ENCODE peak calls at places on chromosome 14, in ten cellular contexts. E is cardiac fibroblast, T is prostate gland, C is cerebellar nuclear complex, V is heart right ventricle, A is hepatocyte, N is left ventricle myocardium inferior, L is COR-L47, J is A673, B is ovary. W is an unnamed sample.

GRCh38 chr14:106530423-106531107 is 1004.2 kb downstream of the TMEM121 start:
- DNase-seq in E (no peak), T (no peak), C (no peak), V (no peak), A (no peak), N (no peak), L (no peak), J (peak), B (no peak), W (peak)

GRCh38 chr14:93683241-93683640 is 105.0 kb downstream of the PRIMA1 start:
- DNase-seq in E (no peak), T (no peak), C (no peak), V (no peak), A (no peak), N (no peak), L (no peak), J (peak), B (no peak), W (peak)

GRCh38 chr14:75494898-75495297 is 27.4 kb upstream of the BATF start:
- DNase-seq in E (peak), T (no peak), C (no peak), V (no peak), A (no peak), N (no peak), L (no peak), J (no peak), B (no peak), W (no peak)

GRCh38 chr14:69288001-69288771 is 28.2 kb downstream of the GALNT16 start:
- DNase-seq in E (peak), T (no peak), C (no peak), V (no peak), A (no peak), N (peak), L (no peak), J (no peak), B (peak), W (no peak)

GRCh38 chr14:68306934-68307758 is 485.7 kb downstream of the ZFP36L1 start:
- DNase-seq in E (no peak), T (peak), C (no peak), V (no peak), A (peak), N (no peak), L (peak), J (no peak), B (no peak), W (peak)

GRCh38 chr14:30375280-30375892 is 183.6 kb upstream of the G2E3 start:
- DNase-seq in E (peak), T (peak), C (no peak), V (peak), A (peak), N (peak), L (peak), J (peak), B (peak), W (peak)

GRCh38 chr14:23483216-23483854 is 13.8 kb downstream of the NGDN start:
- DNase-seq in E (peak), T (no peak), C (peak), V (no peak), A (peak), N (no peak), L (peak), J (peak), B (no peak), W (peak)

GRCh38 chr14:38199076-38199475 is 8.6 kb upstream of the SSTR1 start:
- DNase-seq in E (no peak), T (no peak), C (no peak), V (no peak), A (no peak), N (no peak), L (no peak), J (no peak), B (no peak), W (no peak)

GRCh38 chr14:94009767-94010166 is 12.7 kb downstream of the CCDC197 start:
- DNase-seq in E (peak), T (no peak), C (no peak), V (no peak), A (no peak), N (no peak), L (no peak), J (no peak), B (no peak), W (no peak)

GRCh38 chr14:46322730-46323425 is 328.7 kb downstream of the RPL10L start:
- DNase-seq in E (no peak), T (no peak), C (no peak), V (no peak), A (no peak), N (no peak), L (no peak), J (no peak), B (no peak), W (no peak)

GRCh38 chr14:88005050-88005481 is at the start of gene GPR65:
- DNase-seq in E (peak), T (no peak), C (no peak), V (no peak), A (no peak), N (no peak), L (no peak), J (no peak), B (no peak), W (no peak)

GRCh38 chr14:69648480-69649414 is 37.4 kb downstream of the SUSD6 start:
- DNase-seq in E (peak), T (no peak), C (no peak), V (no peak), A (peak), N (no peak), L (no peak), J (no peak), B (no peak), W (peak)

GRCh38 chr14:65243766-65244442 is 141.6 kb upstream of the MAX start:
- DNase-seq in E (peak), T (no peak), C (no peak), V (no peak), A (peak), N (no peak), L (no peak), J (no peak), B (no peak), W (no peak)

GRCh38 chr14:100815478-100816285 is 10.2 kb upstream of the MEG3 start:
- DNase-seq in E (peak), T (no peak), C (no peak), V (no peak), A (peak), N (no peak), L (no peak), J (no peak), B (no peak), W (no peak)

GRCh38 chr14:23306412-23307145 is at the start of gene BCL2L2:
- DNase-seq in E (peak), T (peak), C (peak), V (peak), A (peak), N (peak), L (peak), J (peak), B (peak), W (peak)

GRCh38 chr14:73759183-73759713 is 45.1 kb upstream of the PNMA1 start:
- DNase-seq in E (peak), T (no peak), C (no peak), V (peak), A (peak), N (peak), L (peak), J (peak), B (peak), W (peak)

GRCh38 chr14:80491131-80491530 is 279.8 kb upstream of the DIO2 start:
- DNase-seq in E (peak), T (no peak), C (no peak), V (peak), A (peak), N (peak), L (peak), J (peak), B (peak), W (no peak)

GRCh38 chr14:49892301-49892635 is 614 bp upstream of the ARF6 start:
- DNase-seq in E (peak), T (peak), C (no peak), V (no peak), A (peak), N (no peak), L (peak), J (peak), B (no peak), W (peak)

GRCh38 chr14:77603654-77604270 is 12.7 kb downstream of the SPTLC2 start:
- DNase-seq in E (no peak), T (no peak), C (no peak), V (no peak), A (no peak), N (peak), L (peak), J (peak), B (no peak), W (peak)

GRCh38 chr14:96599076-96599475 is 96.9 kb downstream of the PAPOLA start:
- DNase-seq in E (no peak), T (no peak), C (no peak), V (no peak), A (no peak), N (no peak), L (no peak), J (no peak), B (no peak), W (no peak)

GRCh38 chr14:45091696-45092095 is 7.8 kb downstream of the PRPF39 start:
- DNase-seq in E (peak), T (no peak), C (no peak), V (no peak), A (no peak), N (no peak), L (no peak), J (no peak), B (no peak), W (no peak)

GRCh38 chr14:99755629-99756603 is 37.3 kb upstream of the EML1 start:
- DNase-seq in E (peak), T (no peak), C (no peak), V (peak), A (peak), N (peak), L (no peak), J (no peak), B (peak), W (no peak)

W was measured in NCI-H82.